ENCODE peak calls at places on chromosomes 11 and 22, in seven cellular contexts. F is lower lobe of right lung; W is CD8-positive, alpha-beta memory T cell; G is vagina; U is CD4-positive, alpha-beta memory T cell; C is dorsolateral prefrontal cortex; N is upper lobe of left lung. M is an unnamed sample.

GRCh38 chr22:49086606-49087157 is 741.0 kb downstream of the BRD1 start:
- DNase-seq in G (no peak), N (no peak), W (no peak), C (no peak), F (no peak), U (no peak), M (no peak)

GRCh38 chr11:79167510-79168188 is 273.2 kb downstream of the TENM4 start:
- DNase-seq in W (no peak), N (no peak), C (no peak), U (no peak), F (no peak), G (no peak), M (no peak)

GRCh38 chr11:123073343-123074057 is 11.6 kb upstream of the HSPA8 start:
- DNase-seq in F (no peak), G (no peak), W (no peak), U (no peak), C (no peak), N (no peak), M (no peak)

GRCh38 chr11:74932797-74933196 is 16.1 kb downstream of the XRRA1 start:
- DNase-seq in F (no peak), W (no peak), G (no peak), U (no peak), N (no peak), C (no peak), M (no peak)

GRCh38 chr11:77029829-77030228 is 4.4 kb upstream of the B3GNT6 start:
- DNase-seq in F (no peak), N (no peak), G (no peak), W (no peak), C (no peak), U (no peak), M (no peak)

GRCh38 chr11:65041206-65042035 is at the start of gene SAC3D1:
- DNase-seq in F (peak), C (no peak), U (peak), W (peak), G (no peak), N (peak), M (peak)

GRCh38 chr11:39021542-39021941 is 2423.5 kb upstream of the RAG2 start:
- DNase-seq in N (no peak), W (no peak), F (no peak), C (no peak), G (no peak), U (no peak), M (no peak)

GRCh38 chr11:29809121-29809520 is 207.7 kb downstream of the KCNA4 start:
- DNase-seq in U (no peak), G (no peak), F (no peak), N (no peak), W (no peak), C (no peak), M (no peak)

GRCh38 chr11:72685560-72686480 is 11.6 kb upstream of the PDE2A start:
- DNase-seq in U (no peak), C (no peak), F (no peak), W (no peak), N (no peak), G (no peak), M (peak)

DNA sequence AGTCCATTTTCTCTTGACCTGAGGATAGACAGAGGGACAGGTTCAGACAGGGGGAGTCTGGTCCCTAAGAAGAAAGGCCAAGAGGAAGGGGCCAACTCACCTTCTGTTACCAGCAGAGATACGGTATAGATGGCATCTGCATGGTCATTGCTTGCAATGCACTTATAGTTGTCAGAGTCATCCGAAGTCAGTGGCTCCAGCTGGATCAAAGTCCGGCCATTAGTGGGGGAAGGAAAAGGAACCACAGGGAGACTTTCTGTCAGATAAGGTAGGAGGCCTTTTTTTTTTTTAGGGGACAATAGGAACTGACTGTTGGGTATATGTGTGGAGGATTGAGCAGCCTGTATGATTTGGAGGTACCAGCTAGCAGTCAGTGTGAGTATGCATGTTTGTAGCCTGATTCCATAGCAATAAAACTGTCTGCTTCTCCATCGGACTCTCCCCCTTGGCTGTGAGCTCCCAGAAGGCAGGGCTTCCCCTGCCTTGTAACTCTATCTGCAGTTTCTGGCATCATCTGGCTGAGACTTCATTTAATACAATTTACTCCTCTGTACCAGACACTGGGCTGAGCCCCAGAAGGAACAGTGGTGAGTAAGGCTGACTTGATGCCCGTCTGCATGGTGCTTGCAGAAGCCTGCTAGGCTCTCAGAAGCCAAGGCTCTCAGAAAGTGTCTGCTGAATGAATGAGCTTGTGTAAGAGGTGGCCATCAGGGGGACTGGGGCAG is 5.7 kb downstream of the IGSF22 start:
- DNase-seq in U (no peak), F (no peak), W (no peak), N (no peak), G (no peak), C (peak), M (no peak)
- H3K4me3 ChIP-seq in U (no peak), F (peak), W (no peak), N (no peak), G (peak), C (peak), M (no peak)

GRCh38 chr22:41697126-41697775 is 2.1 kb upstream of the MEI1 start:
- DNase-seq in F (peak), N (peak), C (peak), G (no peak), U (peak), W (peak), M (peak)
- H3K4me3 ChIP-seq in F (peak), N (peak), C (no peak), G (peak), U (no peak), W (peak), M (peak)

GRCh38 chr11:89495951-89496350 is 4.8 kb upstream of the NOX4 start:
- DNase-seq in W (no peak), N (no peak), G (no peak), F (no peak), U (no peak), C (no peak), M (no peak)

GRCh38 chr11:89487016-89487415 is 4.2 kb downstream of the NOX4 start:
- DNase-seq in W (no peak), U (no peak), F (no peak), N (no peak), G (no peak), C (no peak), M (no peak)

GRCh38 chr11:89489930-89490329 is 1.2 kb downstream of the NOX4 start:
- DNase-seq in C (no peak), U (no peak), G (no peak), F (no peak), N (no peak), W (no peak), M (no peak)

GRCh38 chr11:89491141-89491690 is at the start of gene NOX4:
- DNase-seq in C (peak), G (no peak), U (no peak), W (no peak), F (peak), N (no peak), M (no peak)
- H3K4me3 ChIP-seq in C (peak), G (peak), U (no peak), W (no peak), F (peak), N (peak), M (no peak)

GRCh38 chr22:37635157-37635556 is 4.3 kb upstream of the SH3BP1 start:
- DNase-seq in G (no peak), U (no peak), C (no peak), W (no peak), N (no peak), F (no peak), M (no peak)
- H3K4me3 ChIP-seq in G (no peak), U (no peak), C (no peak), W (no peak), N (no peak), F (no peak), M (no peak)

M was measured in DND-41.